ENCODE peak calls at places on chromosomes 3 and 15, in five cellular contexts. O, U, Z, V and T are unnamed samples.

GRCh38 chr3:153399636-153400035 is 237.6 kb downstream of the RAP2B start:
- DNase-seq in O (no peak), U (no peak), Z (no peak), V (no peak), T (no peak)

GRCh38 chr3:56677286-56677685 is 5.8 kb downstream of the TASOR start:
- DNase-seq in O (no peak), U (no peak), Z (no peak), V (no peak), T (no peak)

GRCh38 chr3:132486086-132486485 is 68.8 kb downstream of the DNAJC13 start:
- DNase-seq in O (peak; percentile 25), U (no peak), Z (no peak), V (no peak), T (no peak)

GRCh38 chr15:68402432-68403160 is 29.4 kb downstream of the ITGA11 start:
- DNase-seq in O (no peak), U (no peak), Z (peak; percentile 32), V (no peak), T (peak; percentile 51)

GRCh38 chr15:29204356-29204755 is 65.3 kb downstream of the NSMCE3 start:
- DNase-seq in O (no peak), U (no peak), Z (no peak), V (no peak), T (no peak)

GRCh38 chr3:30113906-30114305 is 492.5 kb upstream of the TGFBR2 start:
- DNase-seq in O (no peak), U (no peak), Z (no peak), V (no peak), T (no peak)

GRCh38 chr15:52069559-52069958 is 43.0 kb downstream of the BCL2L10 start:
- DNase-seq in O (no peak), U (no peak), Z (no peak), V (no peak), T (no peak)

GRCh38 chr3:14415501-14415900 is 13.1 kb downstream of the SLC6A6 start:
- DNase-seq in O (no peak), U (no peak), Z (no peak), V (no peak), T (no peak)

GRCh38 chr3:176785207-176785606 is 412.1 kb downstream of the TBL1XR1 start:
- DNase-seq in O (no peak), U (no peak), Z (no peak), V (no peak), T (no peak)

GRCh38 chr3:107861904-107862303 is 228.9 kb downstream of the CD47 start:
- DNase-seq in O (no peak), U (no peak), Z (no peak), V (no peak), T (no peak)

GRCh38 chr3:38960953-38961622 is 90.7 kb downstream of the SCN11A start:
- DNase-seq in O (no peak), U (peak; percentile 10), Z (no peak), V (no peak), T (no peak)

GRCh38 chr15:99303881-99304280 is 52.6 kb downstream of the LRRC28 start:
- DNase-seq in O (no peak), U (no peak), Z (no peak), V (no peak), T (no peak)

GRCh38 chr15:80309769-80310384 is 57.9 kb upstream of the CTXND1 start:
- DNase-seq in O (no peak), U (no peak), Z (no peak), V (no peak), T (no peak)

GRCh38 chr3:4717363-4717740 is 224.2 kb downstream of the ITPR1 start:
- DNase-seq in O (no peak), U (no peak), Z (no peak), V (no peak), T (no peak)

GRCh38 chr3:51379301-51379700 is 5.8 kb upstream of the MANF start:
- DNase-seq in O (peak; percentile 54), U (no peak), Z (peak; percentile 20), V (no peak), T (no peak)

GRCh38 chr3:20055020-20055775 is 15.0 kb downstream of the KAT2B start:
- DNase-seq in O (no peak), U (peak; percentile 41), Z (no peak), V (no peak), T (no peak)

GRCh38 chr3:41202834-41203345 is 3.6 kb downstream of the CTNNB1 start:
- DNase-seq in O (no peak), U (no peak), Z (no peak), V (peak; percentile 17), T (no peak)

GRCh38 chr15:66729339-66729951 is 27.4 kb downstream of the SMAD6 start:
- DNase-seq in O (no peak), U (no peak), Z (no peak), V (no peak), T (no peak)

GRCh38 chr3:75737831-75738493 is 47.4 kb downstream of the ZNF717 start:
- DNase-seq in O (no peak), U (no peak), Z (no peak), V (no peak), T (no peak)

GRCh38 chr3:53149699-53150098 is 11.3 kb upstream of the PRKCD start:
- DNase-seq in O (no peak), U (no peak), Z (no peak), V (no peak), T (peak; percentile 23)

GRCh38 chr3:41265823-41266273 is 66.5 kb downstream of the CTNNB1 start:
- DNase-seq in O (no peak), U (no peak), Z (no peak), V (peak; percentile 68), T (no peak)

GRCh38 chr3:193884011-193884410 is 251.9 kb upstream of the HES1 start:
- DNase-seq in O (no peak), U (no peak), Z (no peak), V (no peak), T (no peak)

GRCh38 chr15:101528108-101528916 is 38.8 kb upstream of the PCSK6 start:
- DNase-seq in O (no peak), U (no peak), Z (no peak), V (no peak), T (no peak)

GRCh38 chr3:143825513-143825912 is 22.8 kb downstream of the SLC9A9 start:
- DNase-seq in O (no peak), U (no peak), Z (no peak), V (no peak), T (no peak)

GRCh38 chr3:55678521-55679216 is 191.6 kb upstream of the WNT5A start:
- DNase-seq in O (no peak), U (no peak), Z (no peak), V (no peak), T (no peak)

GRCh38 chr3:4478226-4478625 is 11.2 kb upstream of the SUMF1 start:
- DNase-seq in O (peak; percentile 36), U (no peak), Z (no peak), V (no peak), T (no peak)

GRCh38 chr3:137970914-137971831 is 38.8 kb upstream of the CLDN18 start:
- DNase-seq in O (no peak), U (peak; percentile 69), Z (peak; percentile 69), V (peak; percentile 31), T (peak; percentile 65)

GRCh38 chr15:62075595-62076279 is 9.0 kb downstream of the C2CD4A start:
- DNase-seq in O (no peak), U (no peak), Z (peak; percentile 83), V (no peak), T (no peak)